ENCODE peak calls at places on chromosomes 16 and 17, in eight cellular contexts. B is thoracic aorta; J is Peyer's patch; K is AG04449; S is CD8-positive, alpha-beta T cell; D is psoas muscle; X is fibroblast of the aortic adventitia; U is mucosa of descending colon. R is an unnamed sample.

GRCh38 chr16:29820730-29821662 is 734 bp downstream of the MVP start:
- DNase-seq in J (peak), B (no peak), D (no peak), S (peak), U (peak), X (peak), K (no peak), R (peak)

GRCh38 chr16:87360862-87361610 is 22.5 kb downstream of the FBXO31 start:
- DNase-seq in J (no peak), B (no peak), K (no peak), U (no peak), S (no peak), X (no peak), D (no peak), R (no peak)

GRCh38 chr17:68981288-68981687 is 26.1 kb upstream of the ABCA8 start:
- DNase-seq in K (no peak), J (no peak), U (no peak), S (no peak), X (peak), B (no peak), D (no peak), R (peak)

GRCh38 chr16:52114414-52114813 is 432.5 kb downstream of the TOX3 start:
- DNase-seq in B (no peak), K (no peak), U (no peak), X (no peak), J (no peak), D (no peak), S (no peak), R (no peak)

GRCh38 chr16:11202260-11203091 is 53.5 kb downstream of the SOCS1 start:
- DNase-seq in S (no peak), B (no peak), J (no peak), K (no peak), X (peak), D (no peak), U (no peak), R (peak)

GRCh38 chr16:79687249-79687768 is 86.8 kb upstream of the MAF start:
- DNase-seq in U (no peak), B (no peak), J (no peak), D (no peak), X (no peak), S (no peak), K (no peak), R (no peak)

GRCh38 chr17:29138184-29138955 is 41.8 kb downstream of the MYO18A start:
- DNase-seq in X (no peak), D (no peak), S (peak), K (no peak), B (no peak), J (peak), U (no peak), R (no peak)

GRCh38 chr16:67236551-67237395 is 9.8 kb downstream of the TMEM208 start:
- DNase-seq in X (peak), S (peak), K (no peak), J (no peak), D (peak), U (peak), B (no peak), R (peak)

GRCh38 chr17:17712268-17712924 is 31.1 kb downstream of the RAI1 start:
- DNase-seq in B (no peak), U (no peak), K (peak), S (no peak), D (no peak), J (peak), X (peak), R (peak)

GRCh38 chr16:53207810-53208752 is 153.3 kb downstream of the CHD9 start:
- DNase-seq in K (peak), D (no peak), B (no peak), J (no peak), S (peak), X (peak), U (no peak), R (peak)

GRCh38 chr17:21296097-21297025 is 11.8 kb downstream of the MAP2K3 start:
- DNase-seq in X (no peak), B (no peak), K (no peak), D (no peak), J (no peak), S (no peak), U (no peak), R (no peak)

GRCh38 chr17:43882761-43883415 is 24.4 kb downstream of the MPP2 start:
- DNase-seq in S (no peak), K (no peak), X (no peak), B (no peak), U (no peak), D (no peak), J (no peak), R (no peak)

GRCh38 chr17:13560935-13561334 is 40.8 kb downstream of the HS3ST3A1 start:
- DNase-seq in U (no peak), D (no peak), X (no peak), K (no peak), J (no peak), B (no peak), S (no peak), R (no peak)

GRCh38 chr17:76080207-76080933 is 1.4 kb downstream of the ZACN start:
- DNase-seq in X (no peak), B (no peak), U (no peak), S (no peak), D (no peak), J (no peak), K (no peak), R (no peak)

GRCh38 chr17:53626286-53626685 is 196.4 kb upstream of the KIF2B start:
- DNase-seq in J (no peak), U (no peak), B (no peak), D (no peak), S (no peak), K (peak), X (peak), R (peak)

GRCh38 chr16:88045820-88046303 is 94.6 kb downstream of the BANP start:
- DNase-seq in U (peak), J (peak), K (no peak), B (no peak), D (no peak), S (no peak), X (no peak), R (no peak)

GRCh38 chr16:30766922-30767284 is 4.8 kb downstream of the RNF40 start:
- DNase-seq in K (no peak), S (no peak), X (no peak), B (no peak), J (no peak), U (no peak), D (no peak), R (no peak)

GRCh38 chr17:19574956-19575355 is 41.3 kb downstream of the SLC47A1 start:
- DNase-seq in J (no peak), S (no peak), D (no peak), B (no peak), U (no peak), K (no peak), X (no peak), R (no peak)

GRCh38 chr16:86604436-86605220 is 26.3 kb downstream of the FOXL1 start:
- DNase-seq in D (no peak), X (no peak), J (peak), B (no peak), S (peak), K (no peak), U (no peak), R (no peak)

GRCh38 chr17:3049705-3050295 is 13.6 kb downstream of the OR1D5 start:
- DNase-seq in K (no peak), S (no peak), X (no peak), B (no peak), J (peak), U (no peak), D (no peak), R (peak)

GRCh38 chr16:27444015-27444414 is 42.0 kb downstream of the IL21R start:
- DNase-seq in U (no peak), K (no peak), D (no peak), B (no peak), S (no peak), J (no peak), X (peak), R (peak)

GRCh38 chr16:77068402-77068801 is 122.6 kb upstream of the MON1B start:
- DNase-seq in U (no peak), S (no peak), J (no peak), K (no peak), B (no peak), X (no peak), D (no peak), R (no peak)

GRCh38 chr17:49624896-49625295 is 49.2 kb downstream of the NXPH3 start:
- DNase-seq in X (peak), S (no peak), D (no peak), U (no peak), K (no peak), B (no peak), J (no peak), R (peak)

GRCh38 chr16:3004319-3004718 is 8.4 kb upstream of the CLDN9 start:
- DNase-seq in B (no peak), J (no peak), U (no peak), X (no peak), S (no peak), D (peak), K (no peak), R (no peak)

GRCh38 chr17:14784997-14785696 is 480.0 kb downstream of the PMP22 start:
- DNase-seq in J (no peak), D (no peak), K (no peak), U (no peak), B (no peak), S (peak), X (no peak), R (no peak)

GRCh38 chr16:78485899-78486221 is 386.4 kb downstream of the WWOX start:
- DNase-seq in K (no peak), D (no peak), U (no peak), X (no peak), J (no peak), B (no peak), S (no peak), R (no peak)

DNA sequence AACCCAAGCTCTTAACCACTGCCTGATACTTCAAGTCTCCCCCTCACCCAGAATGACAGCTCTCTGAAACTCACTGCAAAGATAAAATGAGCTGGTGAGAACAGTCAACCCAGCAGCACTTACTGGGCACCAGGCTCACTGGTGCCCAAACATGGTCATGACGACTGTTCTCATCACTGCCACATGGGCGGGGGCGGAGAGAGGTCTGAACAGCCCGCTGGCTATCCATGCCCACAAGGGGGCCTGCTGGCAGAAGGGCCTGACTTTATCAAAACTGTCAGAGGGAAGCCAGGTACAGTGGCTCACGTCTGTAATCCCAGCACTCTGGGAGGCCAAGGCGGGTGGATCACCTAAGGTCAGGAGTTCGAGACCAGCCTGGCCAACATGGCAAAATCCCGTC is 4.0 kb downstream of the MYBBP1A start:
- DNase-seq in J (no peak), U (peak), K (no peak), B (no peak), D (no peak), X (no peak), S (no peak), R (no peak)
- TF ChIP-seq CTCF in J (no peak), U (no peak), K (peak), B (no peak), D (no peak), X (no peak), S (no peak), R (peak)

DNA sequence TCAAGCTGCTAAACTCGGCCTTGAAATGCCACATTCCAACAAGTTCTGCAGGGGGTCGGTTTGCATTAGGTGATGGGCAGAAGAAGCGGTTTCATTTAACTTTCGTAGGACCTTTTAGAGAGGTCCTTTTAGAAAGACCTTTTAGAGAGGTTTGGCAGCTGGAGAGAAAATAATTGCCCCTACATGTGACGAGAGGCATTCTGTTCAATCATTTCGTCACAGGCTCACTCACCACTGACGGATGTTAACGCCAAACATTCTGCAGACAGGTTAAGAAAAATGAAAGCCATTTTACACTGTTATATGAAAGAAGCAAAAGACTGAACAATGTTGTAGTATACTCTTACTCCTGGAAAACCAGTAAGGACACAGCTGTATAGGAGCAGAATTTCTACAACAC is 76.5 kb upstream of the ZNF423 start:
- DNase-seq in J (no peak), U (no peak), K (no peak), B (no peak), S (no peak), X (no peak), D (no peak), R (peak)
- H3K4me3 ChIP-seq in J (no peak), U (no peak), K (no peak), B (no peak), S (no peak), X (no peak), D (no peak), R (no peak)

GRCh38 chr16:4570086-4570485 is 13.9 kb downstream of the C16orf96 start:
- DNase-seq in X (no peak), S (no peak), U (no peak), B (no peak), J (no peak), D (no peak), K (no peak), R (no peak)

GRCh38 chr16:4576008-4576407 is 19.9 kb downstream of the C16orf96 start:
- DNase-seq in U (no peak), B (no peak), K (no peak), S (no peak), D (no peak), J (no peak), X (no peak), R (no peak)

GRCh38 chr16:4570688-4571321 is 14.7 kb downstream of the C16orf96 start:
- DNase-seq in J (no peak), D (no peak), X (no peak), K (no peak), U (no peak), S (no peak), B (no peak), R (no peak)

GRCh38 chr16:4574919-4575705 is 19.0 kb downstream of the C16orf96 start:
- DNase-seq in K (no peak), B (no peak), S (no peak), X (no peak), J (no peak), D (no peak), U (no peak), R (no peak)

DNA sequence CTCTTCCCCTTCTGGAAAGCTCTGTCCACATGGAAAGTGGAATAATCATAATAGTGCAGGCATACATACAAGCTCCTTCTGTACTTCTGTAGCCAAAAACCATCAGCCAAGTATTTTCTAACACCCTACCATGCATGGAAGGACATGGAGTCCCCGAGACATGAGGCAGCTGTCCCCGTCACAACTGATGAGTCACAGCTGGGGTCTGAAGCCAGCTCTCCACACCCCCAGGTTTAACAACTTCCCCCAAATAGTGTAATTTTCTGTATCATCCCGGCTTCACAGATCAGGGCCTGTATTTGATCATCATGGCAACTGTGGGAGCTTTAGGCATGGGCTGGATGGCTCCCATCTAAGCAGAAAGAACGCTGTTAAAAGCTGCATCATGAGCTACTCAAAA is 16.6 kb downstream of the C16orf96 start:
- DNase-seq in D (no peak), B (no peak), X (peak), J (no peak), S (no peak), U (no peak), K (no peak), R (no peak)
- TF ChIP-seq CTCF in D (no peak), B (no peak), X (no peak), J (no peak), S (no peak), U (no peak), K (no peak), R (no peak)

GRCh38 chr16:23594186-23594585 is 1.9 kb downstream of the NDUFAB1 start:
- DNase-seq in K (no peak), B (no peak), S (no peak), X (no peak), D (no peak), J (no peak), U (no peak), R (no peak)
- H3K4me3 ChIP-seq in K (no peak), B (no peak), S (no peak), X (no peak), D (peak), J (no peak), U (no peak), R (no peak)

R was measured in choroid plexus epithelial cell.